ENCODE peak calls at places on chromosomes 13 and 19, in nine cellular contexts. J, B, H, U, F, C, I, D and Z are unnamed samples.

GRCh38 chr19:44196772-44197171 is 15.6 kb upstream of the ZNF227 start:
- DNase-seq in I (no peak), H (no peak), D (no peak), C (no peak), B (no peak), U (no peak), J (no peak), F (no peak), Z (no peak)

GRCh38 chr13:24244802-24245201 is 64.6 kb upstream of the C1QTNF9 start:
- DNase-seq in C (no peak), B (no peak), H (no peak), I (no peak), D (peak; percentile 23), J (no peak), F (no peak), U (no peak), Z (no peak)

GRCh38 chr19:58385313-58386165 is 1.5 kb upstream of the RPS5 start:
- DNase-seq in D (peak; percentile 75), I (no peak), H (no peak), F (no peak), U (no peak), J (no peak), C (no peak), B (no peak), Z (no peak)

GRCh38 chr13:113528101-113528797 is 37.7 kb upstream of the DCUN1D2 start:
- DNase-seq in J (no peak), B (no peak), I (peak; percentile 71), C (no peak), H (no peak), D (no peak), F (no peak), U (no peak), Z (no peak)

GRCh38 chr13:97224544-97225324 is 2.6 kb downstream of the MBNL2 start:
- DNase-seq in I (no peak), C (no peak), H (peak; percentile 40), J (no peak), D (no peak), U (peak; percentile 63), B (no peak), F (no peak), Z (peak; percentile 22)

GRCh38 chr13:36986462-36987240 is 12.5 kb downstream of the ALG5 start:
- DNase-seq in B (no peak), J (no peak), H (no peak), C (no peak), F (no peak), D (no peak), I (no peak), U (no peak), Z (no peak)

GRCh38 chr13:79937311-79938243 is 403.3 kb downstream of the SPRY2 start:
- DNase-seq in D (no peak), I (no peak), B (no peak), F (no peak), H (no peak), J (no peak), U (no peak), C (no peak), Z (no peak)

GRCh38 chr19:44875666-44876418 is 15.2 kb upstream of the TOMM40 start:
- DNase-seq in U (peak; percentile 35), D (no peak), F (no peak), I (no peak), H (no peak), J (no peak), C (no peak), B (no peak), Z (no peak)

GRCh38 chr19:18507021-18507726 is 14.7 kb downstream of the ELL start:
- DNase-seq in B (no peak), C (no peak), I (no peak), F (peak; percentile 82), J (peak; percentile 52), U (no peak), D (no peak), H (no peak), Z (no peak)

GRCh38 chr19:1655992-1656608 is 3.7 kb upstream of the TCF3 start:
- DNase-seq in I (no peak), U (no peak), D (peak; percentile 71), F (no peak), H (no peak), B (no peak), J (no peak), C (no peak), Z (no peak)

GRCh38 chr19:43525836-43526771 is 897 bp downstream of the ETHE1 start:
- DNase-seq in U (no peak), C (no peak), H (no peak), F (peak; percentile 43), D (peak; percentile 81), B (no peak), J (peak; percentile 43), I (peak; percentile 49), Z (no peak)

GRCh38 chr13:20441879-20442278 is 83.8 kb downstream of the CRYL1 start:
- DNase-seq in H (no peak), U (no peak), D (no peak), B (no peak), J (no peak), F (no peak), C (no peak), I (no peak), Z (no peak)

GRCh38 chr19:52398091-52398461 is 427 bp downstream of the ZNF528 start:
- DNase-seq in U (no peak), C (no peak), F (peak; percentile 17), H (no peak), B (no peak), J (no peak), I (peak; percentile 3), D (no peak), Z (no peak)

GRCh38 chr19:56217039-56217949 is 15.2 kb downstream of the ZSCAN5C start:
- DNase-seq in I (no peak), F (peak; percentile 19), B (no peak), U (no peak), D (peak; percentile 46), J (peak; percentile 23), H (no peak), C (no peak), Z (no peak)

GRCh38 chr19:46624958-46625661 is at the start of gene PTGIR:
- DNase-seq in F (peak; percentile 50), J (peak; percentile 92), U (no peak), B (peak; percentile 92), H (peak; percentile 74), C (no peak), D (no peak), I (no peak), Z (no peak)

GRCh38 chr19:32580901-32581703 is at the start of gene PDCD5:
- DNase-seq in C (peak; percentile 73), H (peak; percentile 89), D (peak; percentile 99), I (peak; percentile 97), U (peak; percentile 97), F (peak; percentile 97), J (peak; percentile 95), B (peak; percentile 93), Z (peak; percentile 97)

GRCh38 chr13:39209731-39210633 is 171.7 kb downstream of the NHLRC3 start:
- DNase-seq in H (no peak), U (no peak), I (no peak), J (no peak), D (no peak), F (peak; percentile 15), B (no peak), C (no peak), Z (no peak)

GRCh38 chr19:48470856-48471255 is 1.7 kb downstream of the CYTH2 start:
- DNase-seq in B (no peak), I (no peak), U (peak; percentile 40), H (no peak), C (no peak), D (no peak), J (no peak), F (no peak), Z (no peak)
- H3K4me3 ChIP-seq in B (no peak overlapping the region), I (no peak overlapping the region), U (no peak overlapping the region), H (no peak overlapping the region), C (no peak overlapping the region), D (peak overlapping the region; percentile 81), J (peak overlapping the region; percentile 90), F (no peak overlapping the region), Z (no peak overlapping the region)

GRCh38 chr19:34838753-34839431 is 65.9 kb upstream of the ZNF599 start:
- DNase-seq in B (no peak), H (no peak), C (no peak), U (no peak), D (peak; percentile 71), J (no peak), F (no peak), I (peak; percentile 55), Z (peak; percentile 28)

GRCh38 chr19:34844254-34844653 is 71.2 kb upstream of the ZNF599 start:
- DNase-seq in H (no peak), I (no peak), C (no peak), J (no peak), F (no peak), B (no peak), U (no peak), D (no peak), Z (no peak)

GRCh38 chr19:34837262-34837661 is 64.2 kb upstream of the ZNF599 start:
- DNase-seq in I (no peak), J (no peak), C (no peak), F (no peak), B (peak; percentile 65), D (no peak), U (no peak), H (no peak), Z (no peak)

GRCh38 chr19:34838248-34838647 is 65.2 kb upstream of the ZNF599 start:
- DNase-seq in I (peak; percentile 25), F (no peak), J (no peak), U (no peak), B (no peak), C (no peak), H (no peak), D (no peak), Z (no peak)

GRCh38 chr19:34841780-34842179 is 68.8 kb upstream of the ZNF599 start:
- DNase-seq in D (no peak), B (no peak), H (no peak), J (no peak), U (no peak), F (no peak), C (no peak), I (no peak), Z (no peak)
- H3K4me3 ChIP-seq in D (no peak overlapping the region), B (no peak overlapping the region), H (no peak overlapping the region), J (no peak overlapping the region), U (no peak overlapping the region), F (no peak overlapping the region), C (no peak overlapping the region), I (no peak overlapping the region), Z (no peak overlapping the region)

GRCh38 chr19:3097442-3097871 is 3.3 kb downstream of the GNA11 start:
- DNase-seq in U (no peak), J (no peak), I (no peak), C (no peak), D (peak; percentile 60), H (no peak), F (no peak), B (no peak), Z (no peak)
- H3K4me3 ChIP-seq in U (no peak overlapping the region), J (peak overlapping the region; percentile 49), I (no peak overlapping the region), C (no peak overlapping the region), D (no peak overlapping the region), H (peak overlapping the region; percentile 94), F (no peak overlapping the region), B (peak overlapping the region; percentile 11), Z (no peak overlapping the region)

DNA sequence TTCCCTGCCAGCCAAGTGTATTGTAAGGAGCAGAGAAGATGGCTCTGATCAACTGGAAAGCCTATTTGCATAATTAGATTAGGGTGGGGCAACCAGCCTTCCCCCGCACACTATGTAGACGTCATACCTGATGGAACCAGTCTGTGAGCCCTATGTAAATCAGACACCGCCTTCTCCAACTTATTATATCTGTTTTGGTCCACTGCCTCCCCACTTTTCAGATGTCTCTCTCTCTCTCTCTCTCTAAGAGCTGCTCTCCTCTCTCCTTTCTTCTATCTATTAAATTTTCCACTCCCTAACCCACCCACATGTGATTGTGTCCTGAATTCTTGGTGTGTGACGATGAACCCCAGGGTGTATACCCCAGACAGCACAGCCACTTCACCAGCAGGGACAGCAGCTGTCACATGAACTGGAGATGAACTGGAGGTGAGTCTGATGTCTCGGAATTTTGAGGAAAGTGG is 514.4 kb downstream of the IRS2 start:
- DNase-seq in F (no peak), H (no peak), I (no peak), J (no peak), D (no peak), B (no peak), U (no peak), C (no peak), Z (no peak)
- H3K4me3 ChIP-seq in F (no peak overlapping the region), H (no peak overlapping the region), I (no peak overlapping the region), J (no peak overlapping the region), D (no peak overlapping the region), B (peak overlapping the region; percentile 22), U (no peak overlapping the region), C (no peak overlapping the region), Z (no peak overlapping the region)